ENCODE peak calls at places on chromosome 1, in seven cellular contexts. T is NCI-H1092; Y is EL; J is stimulated activated CD4-positive, alpha-beta T cell treated with anti-CD3 and anti-CD28 coated beads, Interleukin-2, amount 100 ng/mL, for 48 hours; R is T-cell; H is natural killer cell treated with Interleukin-12 subunit alpha and Interleukin-12 subunit beta and Interleukin-15 and Interleukin-18, amount 100 ng/mL, for 72 hours; O is NCI-H748 treated with DMSO at 0.1 percent for 48 hours. M is an unnamed sample.

GRCh38 chr1:200666309-200666708 is 3.4 kb downstream of the DDX59 start:
- DNase-seq in Y (no peak), O (no peak), H (no peak), T (no peak), R (no peak), J (no peak), M (no peak)

GRCh38 chr1:27147842-27148518 is 6.9 kb downstream of the SLC9A1 start:
- DNase-seq in O (no peak), T (no peak), R (no peak), H (no peak), Y (no peak), J (no peak), M (no peak)

GRCh38 chr1:202164271-202165037 is 4.1 kb upstream of the PTPN7 start:
- DNase-seq in O (no peak), T (no peak), H (peak; percentile 90), R (peak; percentile 87), J (peak; percentile 48), Y (no peak), M (no peak)

GRCh38 chr1:13677896-13678295 is 22.1 kb upstream of the PRDM2 start:
- DNase-seq in Y (no peak), J (no peak), R (no peak), H (no peak), T (no peak), O (no peak), M (no peak)

GRCh38 chr1:65308781-65309316 is 494 bp upstream of the DNAJC6 start:
- DNase-seq in O (peak; percentile 77), J (no peak), T (no peak), R (no peak), H (no peak), Y (no peak), M (no peak)

GRCh38 chr1:67307251-67308060 is at the start of gene IL12RB2:
- DNase-seq in J (peak; percentile 44), H (peak; percentile 85), Y (no peak), O (peak; percentile 25), R (peak; percentile 12), T (no peak), M (no peak)

GRCh38 chr1:44418022-44418673 is 13.1 kb downstream of the RNF220 start:
- DNase-seq in O (no peak), H (no peak), Y (no peak), J (no peak), R (no peak), T (no peak), M (no peak)

GRCh38 chr1:99849744-99850457 is at the start of gene AGL:
- DNase-seq in T (peak; percentile 79), O (peak; percentile 61), Y (peak; percentile 83), J (peak; percentile 76), R (peak; percentile 82), H (peak; percentile 90), M (peak; percentile 73)

M was measured in HTR-8/SVneo.